ENCODE peak calls at places on chromosomes 11 and 22, in seven cellular contexts. H is coronary artery, S is cardiac muscle cell, F is lower lobe of right lung, R is fibroblast of mammary gland, P is brain microvascular endothelial cell, Q is neural crest cell. T is an unnamed sample.

GRCh38 chr11:19370100-19370861 is 129.5 kb upstream of the E2F8 start:
- DNase-seq in H (peak), S (no peak), F (no peak), R (peak), P (peak), Q (no peak), T (no peak)

GRCh38 chr22:31619611-31620300 is 42.3 kb downstream of the PISD start:
- DNase-seq in H (no peak), S (no peak), F (no peak), R (no peak), P (no peak), Q (no peak), T (no peak)

GRCh38 chr22:20051927-20052308 is 28.1 kb upstream of the DGCR8 start:
- DNase-seq in H (no peak), S (no peak), F (no peak), R (no peak), P (no peak), Q (no peak), T (no peak)

GRCh38 chr11:57482782-57483569 is 22.6 kb downstream of the RTN4RL2 start:
- DNase-seq in H (no peak), S (peak), F (peak), R (peak), P (peak), Q (peak), T (no peak)

GRCh38 chr22:37555029-37555428 is 5.3 kb upstream of the CDC42EP1 start:
- DNase-seq in H (no peak), S (no peak), F (no peak), R (no peak), P (no peak), Q (no peak), T (no peak)

GRCh38 chr11:57785072-57785471 is 23.5 kb downstream of the CTNND1 start:
- DNase-seq in H (no peak), S (no peak), F (no peak), R (no peak), P (no peak), Q (no peak), T (no peak)

GRCh38 chr11:35418847-35419712 is at the start of gene SLC1A2:
- DNase-seq in H (no peak), S (peak), F (peak), R (peak), P (no peak), Q (peak), T (no peak)

GRCh38 chr11:34075178-34075820 is 23.8 kb downstream of the CAPRIN1 start:
- DNase-seq in H (no peak), S (no peak), F (no peak), R (peak), P (peak), Q (no peak), T (no peak)

GRCh38 chr22:42439021-42439420 is 6.8 kb upstream of the NFAM1 start:
- DNase-seq in H (no peak), S (no peak), F (no peak), R (no peak), P (no peak), Q (no peak), T (no peak)

DNA sequence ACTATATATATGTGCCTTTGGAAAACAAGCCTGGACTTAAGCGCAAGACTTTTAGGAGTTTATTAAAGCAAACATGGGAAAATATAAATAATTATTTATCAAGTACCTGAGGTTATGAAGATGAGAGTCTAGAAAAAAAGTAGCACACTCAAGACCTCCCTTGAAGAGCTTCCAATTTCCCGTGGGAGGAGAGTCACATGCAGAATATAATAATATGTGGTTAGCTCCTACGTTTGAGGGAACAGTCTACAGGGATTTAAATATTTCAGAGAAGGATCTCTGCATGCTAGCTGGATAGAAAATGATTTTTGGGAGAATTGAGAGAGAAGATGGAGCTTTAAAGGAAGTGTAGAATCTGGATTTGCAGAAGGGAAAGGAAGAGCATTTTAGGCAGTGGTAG is 183.8 kb downstream of the SWAP70 start:
- DNase-seq in H (no peak), S (no peak), F (no peak), R (peak), P (no peak), Q (no peak), T (no peak)
- TF ChIP-seq CTCF in H (no peak), S (no peak), F (no peak), R (no peak), P (no peak), Q (no peak), T (no peak)

DNA sequence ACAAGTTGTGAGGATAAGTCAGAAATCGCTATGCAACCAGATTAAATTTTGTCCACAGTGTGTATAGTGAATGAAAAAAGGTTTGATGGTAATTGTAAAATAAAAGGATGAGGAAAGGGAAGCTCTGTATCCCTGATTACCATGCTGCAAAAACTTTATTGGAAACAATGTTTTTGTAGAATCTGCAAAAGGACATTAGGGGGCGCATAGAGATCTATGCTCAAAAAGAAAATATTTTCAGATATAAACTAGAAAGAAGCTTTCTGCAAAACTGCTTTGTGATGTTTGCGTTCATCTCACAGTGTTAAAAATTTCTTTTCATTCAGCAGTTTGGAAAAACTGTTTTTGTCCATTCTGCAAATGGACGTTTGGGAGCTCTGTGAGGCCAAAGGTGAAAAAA is 390.5 kb downstream of the OR4C45 start:
- DNase-seq in H (no peak), S (no peak), F (no peak), R (no peak), P (no peak), Q (no peak), T (no peak)
- TF ChIP-seq CTCF in H (no peak), S (no peak), F (no peak), R (no peak), P (no peak), Q (no peak), T (no peak)

GRCh38 chr11:120627535-120628163 is 116.1 kb downstream of the GRIK4 start:
- DNase-seq in H (no peak), S (no peak), F (peak), R (no peak), P (no peak), Q (no peak), T (no peak)

GRCh38 chr11:120618399-120618798 is 106.9 kb downstream of the GRIK4 start:
- DNase-seq in H (no peak), S (no peak), F (no peak), R (no peak), P (no peak), Q (no peak), T (no peak)

GRCh38 chr11:120625565-120625964 is 114.0 kb downstream of the GRIK4 start:
- DNase-seq in H (no peak), S (no peak), F (no peak), R (no peak), P (no peak), Q (no peak), T (no peak)

GRCh38 chr11:120626791-120627190 is 115.2 kb downstream of the GRIK4 start:
- DNase-seq in H (no peak), S (no peak), F (peak), R (no peak), P (no peak), Q (no peak), T (no peak)

DNA sequence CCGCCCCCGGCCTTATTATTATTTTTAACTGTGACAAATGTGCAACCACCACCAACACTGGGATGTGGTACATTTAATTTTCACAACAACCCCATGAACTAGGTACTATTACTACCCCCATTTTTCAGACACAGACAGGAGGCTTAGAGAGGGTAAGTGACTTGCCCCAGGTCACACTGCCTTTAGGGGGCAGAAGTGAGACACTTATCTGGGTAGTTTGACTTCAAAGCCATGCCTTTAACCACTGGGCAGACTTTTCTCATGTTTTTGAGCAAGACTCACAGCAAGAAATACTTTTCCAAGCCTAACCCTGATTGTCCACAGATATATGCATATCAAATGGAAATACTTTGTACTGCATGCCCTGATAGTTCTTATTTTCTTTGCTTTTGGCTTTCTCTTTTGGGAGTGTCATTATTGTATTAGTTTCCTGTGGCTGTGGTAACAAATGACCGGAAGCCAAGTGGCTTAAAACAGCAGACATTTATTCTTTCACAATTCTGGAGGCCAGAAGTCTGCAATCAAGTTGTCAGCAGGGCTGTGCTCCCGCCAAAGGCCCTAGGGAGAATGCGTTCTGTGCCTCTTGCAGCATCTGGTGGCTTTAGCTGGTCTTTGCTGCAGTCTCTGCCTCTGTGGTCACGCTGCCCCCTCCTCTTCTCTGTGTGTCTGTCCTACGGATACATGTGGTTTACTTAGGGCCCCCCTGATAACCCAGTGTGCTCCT is 110.8 kb downstream of the GRIK4 start:
- DNase-seq in H (no peak), S (no peak), F (no peak), R (peak), P (no peak), Q (no peak), T (no peak)
- TF ChIP-seq CTCF in H (no peak), S (peak), F (no peak), R (peak), P (peak), Q (peak), T (peak)

GRCh38 chr11:15826826-15827225 is 529.5 kb downstream of the SOX6 start:
- DNase-seq in H (no peak), S (peak), F (no peak), R (peak), P (peak), Q (peak), T (no peak)
- TF ChIP-seq CTCF in H (peak), S (peak), F (peak), R (peak), P (peak), Q (peak), T (peak)

DNA sequence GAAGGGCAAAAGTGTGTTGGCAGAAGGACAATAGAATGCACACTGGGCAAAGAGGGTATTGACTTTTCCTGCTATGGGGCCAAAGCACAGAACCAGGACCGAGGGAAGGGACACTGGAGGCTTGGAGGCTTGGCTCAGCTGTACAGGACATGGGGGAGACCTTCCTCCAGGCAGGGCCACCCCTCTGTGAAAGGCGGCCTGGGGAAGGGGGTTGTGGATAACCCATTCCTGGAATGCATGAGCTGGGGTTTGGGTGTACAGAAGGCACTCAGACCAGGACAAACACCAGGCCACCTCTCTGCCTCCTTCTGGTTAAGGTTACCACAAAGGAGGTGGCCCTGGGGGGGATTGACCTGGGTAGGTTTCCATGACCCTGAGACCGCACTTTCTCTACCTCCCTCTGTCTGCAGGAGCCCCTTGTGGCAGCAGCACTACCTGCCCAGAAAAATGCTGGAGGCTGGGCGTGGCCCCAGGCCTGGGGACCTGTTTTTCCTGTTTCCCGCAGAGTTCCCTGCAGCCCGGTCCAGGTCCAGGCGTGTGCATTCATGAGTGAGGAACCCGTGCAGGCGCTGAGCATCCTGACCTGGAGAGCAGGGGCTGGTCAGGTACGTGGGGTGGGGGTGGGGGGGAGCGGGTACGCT is 9.6 kb downstream of the P2RY2 start:
- DNase-seq in H (peak), S (no peak), F (peak), R (no peak), P (no peak), Q (no peak), T (no peak)
- TF ChIP-seq CTCF in H (no peak), S (no peak), F (no peak), R (no peak), P (no peak), Q (no peak), T (no peak)

GRCh38 chr22:24155597-24156145 is 25.6 kb upstream of the SUSD2 start:
- DNase-seq in H (peak), S (peak), F (peak), R (peak), P (peak), Q (peak), T (no peak)
- TF ChIP-seq CTCF in H (peak), S (peak), F (peak), R (peak), P (peak), Q (peak), T (peak)

T was measured in epithelial cell of proximal tubule.